ENCODE peak calls at places on chromosomes 11 and 22, in seven cellular contexts. W is H9, T is IMR-90, K is neuronal stem cell, Q is mesenchymal stem cell, Y is mesendoderm, S is H1. D is an unnamed sample.

GRCh38 chr11:46149826-46150225 is 28.6 kb upstream of the PHF21A start:
- DNase-seq in W (no peak), T (no peak), K (no peak), Q (no peak), Y (no peak), S (no peak), D (no peak)

GRCh38 chr22:22880645-22881044 is 7.0 kb upstream of the IGLL5 start:
- DNase-seq in W (no peak), T (no peak), K (no peak), Q (no peak), Y (no peak), S (no peak), D (no peak)

GRCh38 chr22:36579441-36579840 is 50.5 kb upstream of the EIF3D start:
- DNase-seq in W (no peak), T (no peak), K (no peak), Q (no peak), Y (no peak), S (no peak), D (no peak)

GRCh38 chr11:61961570-61962212 is 5.7 kb downstream of the FTH1 start:
- DNase-seq in W (no peak), T (no peak), K (no peak), Q (peak), Y (no peak), S (no peak), D (peak)

GRCh38 chr11:32436751-32437405 is 1.5 kb upstream of the WT1 start:
- DNase-seq in W (no peak), T (no peak), K (no peak), Q (no peak), Y (peak), S (peak), D (no peak)

GRCh38 chr11:64799925-64800632 is 2.9 kb downstream of the MAP4K2 start:
- DNase-seq in W (no peak), T (no peak), K (no peak), Q (peak), Y (no peak), S (no peak), D (no peak)

GRCh38 chr22:25193548-25193947 is 6.1 kb upstream of the CRYBB3 start:
- DNase-seq in W (peak), T (no peak), K (peak), Q (no peak), Y (peak), S (no peak), D (no peak)

GRCh38 chr11:73267122-73267846 is 4.9 kb upstream of the P2RY6 start:
- DNase-seq in W (peak), T (no peak), K (no peak), Q (no peak), Y (no peak), S (no peak), D (no peak)

GRCh38 chr11:128933481-128934178 is 9.0 kb downstream of the TP53AIP1 start:
- DNase-seq in W (no peak), T (no peak), K (no peak), Q (no peak), Y (no peak), S (no peak), D (no peak)

GRCh38 chr11:70883973-70884688 is 368.2 kb downstream of the SHANK2 start:
- DNase-seq in W (no peak), T (no peak), K (no peak), Q (no peak), Y (no peak), S (no peak), D (no peak)

GRCh38 chr11:86066033-86066432 is 2.9 kb downstream of the PICALM start:
- DNase-seq in W (no peak), T (no peak), K (no peak), Q (no peak), Y (no peak), S (no peak), D (no peak)

GRCh38 chr11:61913699-61914395 is 3.5 kb downstream of the RAB3IL1 start:
- DNase-seq in W (no peak), T (no peak), K (no peak), Q (no peak), Y (no peak), S (peak), D (no peak)

GRCh38 chr11:25432376-25432775 is 899.6 kb upstream of the ANO3 start:
- DNase-seq in W (no peak), T (no peak), K (no peak), Q (no peak), Y (no peak), S (no peak), D (no peak)

GRCh38 chr11:889261-889660 is 21.3 kb downstream of the CHID1 start:
- DNase-seq in W (no peak), T (no peak), K (no peak), Q (no peak), Y (no peak), S (no peak), D (no peak)

GRCh38 chr22:21921729-21922128 is 30.9 kb downstream of the PPM1F start:
- DNase-seq in W (peak), T (peak), K (no peak), Q (no peak), Y (no peak), S (peak), D (no peak)

GRCh38 chr11:6755303-6755952 is 16.3 kb downstream of the OR2AG2 start:
- DNase-seq in W (peak), T (peak), K (peak), Q (peak), Y (peak), S (peak), D (peak)

GRCh38 chr22:43830931-43831560 is 18.9 kb upstream of the EFCAB6 start:
- DNase-seq in W (no peak), T (no peak), K (no peak), Q (no peak), Y (no peak), S (no peak), D (no peak)

GRCh38 chr22:50505776-50506610 is 1.5 kb downstream of the LMF2 start:
- DNase-seq in W (peak), T (no peak), K (no peak), Q (no peak), Y (no peak), S (no peak), D (no peak)

GRCh38 chr11:101127348-101127698 is 2.3 kb downstream of the PGR start:
- DNase-seq in W (peak), T (no peak), K (no peak), Q (no peak), Y (peak), S (peak), D (no peak)

GRCh38 chr11:97764605-97765004 is 1256.1 kb upstream of the CNTN5 start:
- DNase-seq in W (no peak), T (no peak), K (no peak), Q (no peak), Y (no peak), S (no peak), D (no peak)

GRCh38 chr11:114098927-114099326 is 39.4 kb downstream of the ZBTB16 start:
- DNase-seq in W (no peak), T (no peak), K (no peak), Q (no peak), Y (no peak), S (no peak), D (no peak)

GRCh38 chr11:75254326-75254725 is 13.8 kb downstream of the TPBGL start:
- DNase-seq in W (no peak), T (no peak), K (no peak), Q (no peak), Y (no peak), S (no peak), D (no peak)

GRCh38 chr22:30396871-30397655 is at the start of gene SEC14L2:
- DNase-seq in W (peak), T (peak), K (no peak), Q (peak), Y (peak), S (peak), D (peak)

GRCh38 chr11:1523077-1523476 is 36.5 kb upstream of the MOB2 start:
- DNase-seq in W (no peak), T (no peak), K (no peak), Q (no peak), Y (no peak), S (no peak), D (peak)

GRCh38 chr11:2387266-2387982 is 10.3 kb downstream of the CD81 start:
- DNase-seq in W (no peak), T (peak), K (no peak), Q (peak), Y (no peak), S (no peak), D (no peak)

GRCh38 chr22:39570665-39571064 is at the start of gene CACNA1I:
- DNase-seq in W (no peak), T (no peak), K (no peak), Q (no peak), Y (no peak), S (no peak), D (no peak)

GRCh38 chr22:41668971-41669911 is 19.4 kb downstream of the SNU13 start:
- DNase-seq in W (no peak), T (peak), K (no peak), Q (peak), Y (peak), S (no peak), D (peak)

GRCh38 chr11:106152824-106153223 is 75.4 kb downstream of the AASDHPPT start:
- DNase-seq in W (no peak), T (peak), K (no peak), Q (peak), Y (no peak), S (no peak), D (peak)

GRCh38 chr22:38879102-38879729 is 7.2 kb upstream of the CBX6 start:
- DNase-seq in W (no peak), T (no peak), K (no peak), Q (no peak), Y (no peak), S (no peak), D (no peak)

GRCh38 chr11:35432464-35432863 is 13.1 kb upstream of the SLC1A2 start:
- DNase-seq in W (no peak), T (no peak), K (no peak), Q (no peak), Y (no peak), S (no peak), D (no peak)

GRCh38 chr11:86101493-86101892 is 32.6 kb upstream of the PICALM start:
- DNase-seq in W (no peak), T (peak), K (no peak), Q (no peak), Y (no peak), S (no peak), D (peak)

GRCh38 chr11:77547863-77548551 is 41.7 kb upstream of the AQP11 start:
- DNase-seq in W (peak), T (peak), K (peak), Q (peak), Y (peak), S (no peak), D (peak)

GRCh38 chr22:18977824-18978425 is 41.8 kb upstream of the PRODH start:
- DNase-seq in W (no peak), T (no peak), K (no peak), Q (no peak), Y (no peak), S (no peak), D (no peak)

GRCh38 chr11:113274708-113275582 is 39.4 kb upstream of the TTC12 start:
- DNase-seq in W (peak), T (no peak), K (no peak), Q (no peak), Y (peak), S (peak), D (peak)

GRCh38 chr11:115869780-115870431 is 365.7 kb upstream of the CADM1 start:
- DNase-seq in W (peak), T (peak), K (no peak), Q (peak), Y (peak), S (peak), D (peak)
- H2BK120ac ChIP-seq in W (no peak), T (no peak), K (peak), Q (no peak), Y (no peak), S (no peak), D (no peak)

GRCh38 chr11:121408830-121409229 is 43.3 kb upstream of the SORL1 start:
- DNase-seq in W (no peak), T (no peak), K (no peak), Q (no peak), Y (no peak), S (no peak), D (no peak)
- H2BK120ac ChIP-seq in W (no peak), T (no peak), K (no peak), Q (no peak), Y (no peak), S (peak), D (no peak)

GRCh38 chr11:10868375-10868774 is 10.5 kb upstream of the ZBED5 start:
- DNase-seq in W (no peak), T (no peak), K (no peak), Q (peak), Y (no peak), S (no peak), D (no peak)
- H2BK120ac ChIP-seq in W (no peak), T (no peak), K (no peak), Q (no peak), Y (no peak), S (no peak), D (no peak)

GRCh38 chr11:69297926-69298777 is 4.2 kb downstream of the MYEOV start:
- DNase-seq in W (no peak), T (peak), K (no peak), Q (peak), Y (peak), S (no peak), D (peak)

GRCh38 chr11:69301033-69301490 is 7.1 kb downstream of the MYEOV start:
- DNase-seq in W (no peak), T (no peak), K (no peak), Q (no peak), Y (no peak), S (no peak), D (no peak)

GRCh38 chr11:69300124-69301032 is 6.4 kb downstream of the MYEOV start:
- DNase-seq in W (no peak), T (peak), K (no peak), Q (peak), Y (no peak), S (no peak), D (no peak)

GRCh38 chr11:69298778-69299461 is 5.0 kb downstream of the MYEOV start:
- DNase-seq in W (no peak), T (peak), K (no peak), Q (peak), Y (no peak), S (no peak), D (no peak)

DNA sequence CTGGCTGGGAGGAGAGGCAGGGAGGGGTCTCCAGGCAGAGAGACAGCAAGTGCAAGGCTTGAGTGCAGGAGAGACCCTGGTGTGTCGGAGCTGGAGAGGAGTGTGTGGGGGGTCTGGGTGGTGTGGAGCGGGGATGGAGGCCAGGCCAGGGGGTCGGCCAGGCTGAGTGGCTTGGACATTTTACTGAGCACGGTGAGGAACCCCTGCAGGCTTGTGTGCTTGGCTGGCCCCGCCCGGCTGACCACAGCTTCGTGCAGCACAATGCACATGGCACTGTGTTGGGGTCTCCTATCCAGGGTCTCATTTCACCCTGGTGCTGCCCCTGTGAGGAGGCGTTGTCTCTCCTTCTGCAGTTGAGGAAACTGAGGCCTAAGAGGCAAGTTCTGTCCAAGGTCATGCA is 5.6 kb downstream of the MYEOV start:
- DNase-seq in W (no peak), T (no peak), K (no peak), Q (no peak), Y (no peak), S (no peak), D (no peak)
- H2BK120ac ChIP-seq in W (no peak), T (peak), K (no peak), Q (peak), Y (no peak), S (no peak), D (no peak)

DNA sequence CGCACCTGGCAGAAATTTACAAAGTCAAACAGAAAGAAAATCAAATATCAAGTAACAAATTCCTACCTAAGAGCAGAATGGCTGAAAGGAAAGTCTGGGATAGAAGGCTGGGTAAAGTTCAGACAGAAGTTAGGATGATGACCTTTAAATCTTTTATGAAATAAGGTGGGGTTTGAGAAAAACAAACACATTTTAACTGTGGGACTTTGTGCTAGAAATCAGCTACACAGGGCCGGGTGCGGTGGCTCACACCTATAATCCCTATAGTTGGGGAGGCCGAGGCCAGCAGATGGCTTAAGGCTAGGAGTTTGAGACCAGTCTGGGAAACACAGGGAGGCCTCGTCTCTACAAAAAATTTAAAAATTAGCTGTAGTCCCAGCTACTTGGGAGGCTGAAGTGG is 119.6 kb upstream of the BID start:
- DNase-seq in W (no peak), T (no peak), K (no peak), Q (no peak), Y (no peak), S (no peak), D (no peak)
- H2BK120ac ChIP-seq in W (no peak), T (no peak), K (no peak), Q (no peak), Y (no peak), S (no peak), D (no peak)

D was measured in trophoblast cell.